ENCODE peak calls at places on chromosomes 6 and 20, in ten cellular contexts. E is NCI-H1105; H is ELR; V is stimulated activated naive CD8-positive, alpha-beta T cell treated with anti-CD3 and anti-CD28 coated beads, Interleukin-15, Interleukin-2, amounts not matched to agents 100 U/mL and 50 U/mL, for 24 hours; R is heart right ventricle; W is SW480; P is NCI-H2171 treated with DMSO at 0.1 percent for 48 hours; X is stimulated activated CD8-positive, alpha-beta memory T cell treated with anti-CD3 and anti-CD28 coated beads, Interleukin-4, amount 100 ng/mL, for 24 hours; B is activated T-cell treated with anti-CD3 and anti-CD28 coated beads for 4 hours; Q is cardiac fibroblast. D is an unnamed sample.

GRCh38 chr6:140923048-140923447 is 1209.7 kb upstream of the GJE1 start:
- DNase-seq in E (no peak), H (no peak), V (no peak), R (no peak), W (no peak), P (no peak), X (no peak), B (no peak), Q (peak; percentile 32), D (no peak)

GRCh38 chr20:24576447-24576846 is 107.0 kb downstream of the SYNDIG1 start:
- DNase-seq in E (no peak), H (no peak), V (no peak), R (no peak), W (no peak), P (no peak), X (no peak), B (no peak), Q (no peak), D (no peak)

GRCh38 chr6:77292564-77293546 is 170.4 kb downstream of the HTR1B start:
- DNase-seq in E (no peak), H (peak; percentile 92), V (no peak), R (no peak), W (peak; percentile 2), P (no peak), X (no peak), B (no peak), Q (peak; percentile 88), D (no peak)

GRCh38 chr6:104601756-104602155 is 258.0 kb downstream of the HACE1 start:
- DNase-seq in E (no peak), H (no peak), V (no peak), R (no peak), W (no peak), P (no peak), X (no peak), B (no peak), Q (peak; percentile 20), D (no peak)

GRCh38 chr6:135267085-135267484 is 86.0 kb downstream of the MYB start:
- DNase-seq in E (peak; percentile 86), H (no peak), V (no peak), R (no peak), W (peak; percentile 91), P (peak; percentile 86), X (no peak), B (no peak), Q (no peak), D (no peak)

GRCh38 chr20:51586005-51586440 is 43.5 kb upstream of the NFATC2 start:
- DNase-seq in E (no peak), H (peak; percentile 92), V (no peak), R (no peak), W (peak; percentile 43), P (no peak), X (no peak), B (no peak), Q (peak; percentile 88), D (no peak)

GRCh38 chr6:49142422-49143151 is 320.5 kb downstream of the MMUT start:
- DNase-seq in E (no peak), H (no peak), V (no peak), R (no peak), W (no peak), P (no peak), X (no peak), B (no peak), Q (no peak), D (no peak)

GRCh38 chr6:37134622-37135191 is 35.2 kb upstream of the PIM1 start:
- DNase-seq in E (no peak), H (peak; percentile 98), V (no peak), R (no peak), W (peak; percentile 79), P (no peak), X (no peak), B (no peak), Q (peak; percentile 98), D (peak; percentile 43)

GRCh38 chr6:111076024-111076680 is 11.2 kb upstream of the SLC16A10 start:
- DNase-seq in E (no peak), H (peak; percentile 28), V (no peak), R (no peak), W (no peak), P (no peak), X (no peak), B (no peak), Q (peak; percentile 15), D (no peak)

GRCh38 chr6:36999467-37000125 is 5.9 kb upstream of the FGD2 start:
- DNase-seq in E (peak; percentile 26), H (no peak), V (no peak), R (no peak), W (no peak), P (peak; percentile 73), X (no peak), B (no peak), Q (no peak), D (no peak)

GRCh38 chr6:30481213-30481964 is 7.9 kb upstream of the HLA-E start:
- DNase-seq in E (no peak), H (no peak), V (no peak), R (no peak), W (no peak), P (no peak), X (no peak), B (no peak), Q (no peak), D (no peak)

GRCh38 chr6:53464942-53465460 is 79.9 kb downstream of the GCLC start:
- DNase-seq in E (no peak), H (no peak), V (no peak), R (no peak), W (no peak), P (no peak), X (no peak), B (no peak), Q (peak; percentile 20), D (peak; percentile 10)

GRCh38 chr20:33005132-33005566 is 916 bp upstream of the SUN5 start:
- DNase-seq in E (no peak), H (peak; percentile 19), V (peak; percentile 31), R (no peak), W (no peak), P (no peak), X (no peak), B (peak; percentile 9), Q (peak; percentile 25), D (no peak)

GRCh38 chr6:33373950-33374349 is 17.7 kb upstream of the KIFC1 start:
- DNase-seq in E (no peak), H (no peak), V (no peak), R (no peak), W (no peak), P (no peak), X (no peak), B (no peak), Q (no peak), D (no peak)

GRCh38 chr6:158655569-158656450 is 6.0 kb downstream of the SYTL3 start:
- DNase-seq in E (peak; percentile 93), H (no peak), V (no peak), R (no peak), W (no peak), P (peak; percentile 46), X (no peak), B (no peak), Q (no peak), D (no peak)

GRCh38 chr6:2938632-2939083 is 32.7 kb downstream of the SERPINB6 start:
- DNase-seq in E (no peak), H (peak; percentile 15), V (no peak), R (no peak), W (peak; percentile 71), P (no peak), X (no peak), B (no peak), Q (peak; percentile 43), D (peak; percentile 52)

GRCh38 chr6:121748376-121748775 is 312.9 kb downstream of the GJA1 start:
- DNase-seq in E (no peak), H (peak; percentile 46), V (no peak), R (no peak), W (no peak), P (no peak), X (no peak), B (no peak), Q (peak; percentile 82), D (no peak)

GRCh38 chr6:56649782-56650181 is 7.1 kb upstream of the DST start:
- DNase-seq in E (no peak), H (peak; percentile 56), V (no peak), R (no peak), W (no peak), P (no peak), X (no peak), B (no peak), Q (peak; percentile 77), D (no peak)

GRCh38 chr20:62362590-62362940 is 4.5 kb downstream of the LAMA5 start:
- DNase-seq in E (no peak), H (no peak), V (no peak), R (no peak), W (no peak), P (no peak), X (no peak), B (no peak), Q (no peak), D (no peak)

GRCh38 chr6:37807656-37808055 is 11.9 kb upstream of the ZFAND3 start:
- DNase-seq in E (no peak), H (no peak), V (no peak), R (no peak), W (no peak), P (peak; percentile 100), X (no peak), B (no peak), Q (no peak), D (no peak)

GRCh38 chr6:73032586-73032985 is 192.7 kb downstream of the KHDC1L start:
- DNase-seq in E (no peak), H (peak; percentile 85), V (no peak), R (no peak), W (peak; percentile 91), P (no peak), X (no peak), B (no peak), Q (peak; percentile 53), D (no peak)

D was measured in left colon.